ENCODE peak calls at places on chromosomes 13 and 19, in nine cellular contexts. A, P, M, O, I, F, G, Z and V are unnamed samples.

GRCh38 chr13:27524981-27525975 is 74.9 kb upstream of the MTIF3 start:
- DNase-seq in A (no peak), P (no peak), M (no peak), O (no peak), I (no peak), F (no peak), G (no peak), Z (no peak), V (no peak)

GRCh38 chr13:113765241-113765910 is 6.3 kb downstream of the TMEM255B start:
- DNase-seq in A (no peak), P (no peak), M (no peak), O (no peak), I (peak), F (no peak), G (no peak), Z (no peak), V (no peak)

GRCh38 chr13:114115191-114115671 is 17.2 kb downstream of the RASA3 start:
- DNase-seq in A (peak), P (peak), M (peak), O (no peak), I (peak), F (no peak), G (peak), Z (peak), V (no peak)

GRCh38 chr13:39512687-39513086 is 90.3 kb downstream of the LHFPL6 start:
- DNase-seq in A (no peak), P (no peak), M (no peak), O (no peak), I (no peak), F (no peak), G (no peak), Z (no peak), V (no peak)

GRCh38 chr19:1780272-1780957 is 27.1 kb downstream of the ONECUT3 start:
- DNase-seq in A (no peak), P (no peak), M (no peak), O (no peak), I (peak), F (no peak), G (peak), Z (no peak), V (no peak)

GRCh38 chr13:31009166-31009565 is 76.7 kb downstream of the TEX26 start:
- DNase-seq in A (no peak), P (no peak), M (no peak), O (no peak), I (no peak), F (no peak), G (no peak), Z (no peak), V (no peak)

GRCh38 chr19:47296036-47296435 is 13.6 kb upstream of the C5AR1 start:
- DNase-seq in A (no peak), P (peak), M (peak), O (peak), I (peak), F (no peak), G (peak), Z (no peak), V (peak)

GRCh38 chr19:1768248-1768647 is 14.9 kb downstream of the ONECUT3 start:
- DNase-seq in A (no peak), P (no peak), M (no peak), O (no peak), I (no peak), F (no peak), G (no peak), Z (no peak), V (no peak)

GRCh38 chr19:39327990-39328705 is 7.5 kb upstream of the LRFN1 start:
- DNase-seq in A (no peak), P (peak), M (peak), O (peak), I (peak), F (peak), G (peak), Z (no peak), V (no peak)

GRCh38 chr19:44722131-44723121 is 23.5 kb downstream of the CEACAM16 start:
- DNase-seq in A (no peak), P (peak), M (no peak), O (no peak), I (no peak), F (peak), G (no peak), Z (no peak), V (no peak)

GRCh38 chr19:51692065-51692915 is 840 bp upstream of the SPACA6 start:
- DNase-seq in A (no peak), P (no peak), M (no peak), O (no peak), I (no peak), F (no peak), G (no peak), Z (no peak), V (no peak)

GRCh38 chr19:17777840-17778620 is 16.9 kb upstream of the B3GNT3 start:
- DNase-seq in A (no peak), P (no peak), M (peak), O (peak), I (peak), F (peak), G (peak), Z (no peak), V (no peak)

GRCh38 chr13:95552539-95553270 is at the start of gene CLDN10:
- DNase-seq in A (no peak), P (no peak), M (peak), O (no peak), I (no peak), F (no peak), G (no peak), Z (no peak), V (no peak)

GRCh38 chr19:40519352-40520322 is 52.8 kb downstream of the SPTBN4 start:
- DNase-seq in A (no peak), P (no peak), M (peak), O (no peak), I (peak), F (peak), G (peak), Z (no peak), V (no peak)

GRCh38 chr13:110540871-110541525 is 20.5 kb downstream of the RAB20 start:
- DNase-seq in A (no peak), P (no peak), M (no peak), O (no peak), I (no peak), F (no peak), G (no peak), Z (no peak), V (no peak)

GRCh38 chr19:18090545-18091216 is 3.9 kb upstream of the IL12RB1 start:
- DNase-seq in A (no peak), P (no peak), M (no peak), O (no peak), I (no peak), F (no peak), G (peak), Z (no peak), V (no peak)

GRCh38 chr19:10543420-10544241 is at the start of gene ATG4D:
- DNase-seq in A (no peak), P (no peak), M (peak), O (peak), I (peak), F (peak), G (no peak), Z (no peak), V (no peak)

GRCh38 chr19:19039901-19040300 is 6.5 kb downstream of the ARMC6 start:
- DNase-seq in A (no peak), P (no peak), M (no peak), O (no peak), I (no peak), F (no peak), G (no peak), Z (no peak), V (no peak)

GRCh38 chr19:28492201-28492600 is 720.8 kb downstream of the UQCRFS1 start:
- DNase-seq in A (no peak), P (no peak), M (no peak), O (no peak), I (no peak), F (no peak), G (no peak), Z (no peak), V (no peak)

GRCh38 chr19:8575467-8575997 is 1.7 kb downstream of the MYO1F start:
- DNase-seq in A (no peak), P (no peak), M (peak), O (no peak), I (peak), F (no peak), G (no peak), Z (no peak), V (no peak)

GRCh38 chr19:5838437-5839311 is 828 bp downstream of the FUT6 start:
- DNase-seq in A (no peak), P (no peak), M (peak), O (no peak), I (no peak), F (no peak), G (no peak), Z (no peak), V (no peak)

GRCh38 chr13:110183925-110184324 is 123.0 kb downstream of the COL4A1 start:
- DNase-seq in A (no peak), P (no peak), M (no peak), O (no peak), I (peak), F (no peak), G (no peak), Z (no peak), V (no peak)

GRCh38 chr19:8438236-8438635 is 6.5 kb upstream of the HNRNPM start:
- DNase-seq in A (no peak), P (no peak), M (no peak), O (no peak), I (no peak), F (no peak), G (no peak), Z (no peak), V (no peak)

GRCh38 chr13:46728777-46729176 is 68.2 kb downstream of the ESD start:
- DNase-seq in A (no peak), P (peak), M (no peak), O (no peak), I (no peak), F (peak), G (no peak), Z (no peak), V (peak)

GRCh38 chr19:40433391-40434216 is 7.8 kb upstream of the SERTAD1 start:
- DNase-seq in A (no peak), P (peak), M (peak), O (peak), I (peak), F (peak), G (peak), Z (peak), V (no peak)

GRCh38 chr13:32629313-32629712 is 43.1 kb downstream of the PDS5B start:
- DNase-seq in A (no peak), P (no peak), M (no peak), O (no peak), I (no peak), F (no peak), G (no peak), Z (no peak), V (no peak)

GRCh38 chr13:21058361-21058760 is 3.0 kb downstream of the LATS2 start:
- DNase-seq in A (no peak), P (no peak), M (peak), O (no peak), I (peak), F (no peak), G (peak), Z (no peak), V (no peak)

GRCh38 chr19:2783781-2784145 is 690 bp upstream of the SGTA start:
- DNase-seq in A (no peak), P (no peak), M (no peak), O (no peak), I (no peak), F (no peak), G (no peak), Z (no peak), V (no peak)
- H3K4me3 ChIP-seq in A (peak), P (peak), M (peak), O (no peak), I (peak), F (peak), G (peak), Z (peak), V (no peak)

GRCh38 chr13:70714993-70715392 is 606.7 kb upstream of the KLHL1 start:
- DNase-seq in A (no peak), P (no peak), M (no peak), O (no peak), I (no peak), F (no peak), G (no peak), Z (no peak), V (no peak)
- TF ChIP-seq CTCF in A (peak), P (no peak), M (no peak), O (no peak), I (no peak), F (no peak), G (no peak), Z (no peak), V (no peak)

DNA sequence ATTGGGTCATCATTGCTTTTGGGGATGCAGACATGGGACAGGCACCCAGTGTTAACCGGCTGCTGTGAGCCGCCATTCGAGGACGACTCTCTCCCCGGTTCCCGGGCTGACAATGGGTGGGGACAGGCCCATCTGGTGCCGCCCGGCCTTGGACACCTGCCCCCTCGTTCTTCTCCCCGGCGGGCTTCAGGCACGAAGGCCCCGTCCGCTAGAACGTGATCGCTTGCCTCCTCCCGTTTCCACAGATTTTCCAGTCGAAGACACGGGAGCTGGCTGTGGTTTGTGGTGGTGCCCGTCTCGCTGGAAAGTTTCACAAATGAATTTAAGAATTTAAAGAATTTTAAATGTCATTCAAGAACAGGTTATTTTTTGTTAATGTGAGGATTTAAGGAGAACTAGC is 2.0 kb downstream of the PALM start:
- DNase-seq in A (no peak), P (no peak), M (no peak), O (no peak), I (peak), F (no peak), G (no peak), Z (no peak), V (no peak)
- H3K4me3 ChIP-seq in A (no peak), P (no peak), M (no peak), O (no peak), I (no peak), F (no peak), G (no peak), Z (no peak), V (no peak)

GRCh38 chr19:16625183-16625958 is 2.6 kb downstream of the MED26 start:
- DNase-seq in A (no peak), P (no peak), M (no peak), O (no peak), I (no peak), F (no peak), G (no peak), Z (no peak), V (no peak)
- TF ChIP-seq CTCF in A (no peak), P (no peak), M (no peak), O (no peak), I (no peak), F (no peak), G (no peak), Z (no peak), V (no peak)

DNA sequence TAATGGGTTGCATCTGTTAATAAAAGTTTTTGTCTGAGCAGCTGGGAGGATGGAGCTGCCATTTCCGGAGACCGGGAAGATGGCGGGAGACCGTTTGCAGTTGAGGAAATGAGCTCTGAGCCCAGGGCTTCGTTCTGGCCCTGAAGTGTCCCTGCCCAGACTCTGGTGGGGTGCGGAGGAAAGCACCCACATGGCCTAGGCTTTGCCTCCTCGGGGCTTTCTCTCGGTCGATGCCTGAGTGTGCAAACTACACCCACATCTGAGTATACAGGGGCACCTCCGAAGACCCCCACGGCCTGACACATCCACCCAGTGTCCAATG is 15.6 kb upstream of the NANOS3 start:
- DNase-seq in A (no peak), P (no peak), M (no peak), O (no peak), I (peak), F (no peak), G (no peak), Z (no peak), V (no peak)
- H3K4me3 ChIP-seq in A (no peak), P (no peak), M (peak), O (peak), I (peak), F (peak), G (peak), Z (peak), V (peak)

DNA sequence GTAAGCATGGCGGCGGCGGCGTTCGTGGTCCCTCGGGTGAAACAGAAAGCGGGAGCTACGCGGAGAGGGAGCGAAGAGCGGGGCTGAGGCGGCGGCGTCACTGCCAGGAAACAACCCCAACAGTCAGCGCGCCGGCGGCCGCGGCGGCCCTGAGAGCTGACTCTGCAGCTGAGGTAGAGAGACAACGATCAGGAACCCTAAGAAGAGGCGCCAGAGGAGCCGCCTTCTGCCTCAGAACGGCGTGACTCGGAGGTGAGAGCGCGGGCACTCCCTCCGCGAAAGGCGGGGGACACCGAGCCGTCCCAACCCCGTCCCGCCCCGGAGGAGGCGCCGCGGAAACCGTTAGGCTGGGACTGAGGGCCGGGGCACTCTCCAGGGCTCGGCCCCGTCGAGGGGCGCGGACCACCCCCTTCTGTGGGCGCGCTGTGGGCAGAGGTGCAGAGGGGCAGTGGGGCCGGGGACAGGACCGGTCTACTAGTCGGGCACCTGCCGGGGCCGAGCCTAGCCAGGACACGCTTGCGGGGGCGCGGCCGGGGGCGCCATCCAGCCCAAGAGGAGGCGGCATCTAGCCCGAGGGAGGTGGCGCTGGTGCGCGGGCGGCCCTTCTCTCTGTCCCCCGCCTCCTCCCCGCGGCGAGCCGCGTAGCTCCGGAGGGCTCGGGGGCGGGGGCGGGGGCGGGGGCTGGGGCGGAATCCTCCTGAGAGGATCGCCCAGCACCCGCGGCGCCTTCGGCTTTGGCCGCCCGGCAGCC is 389 bp downstream of the FNDC3A start:
- DNase-seq in A (no peak), P (peak), M (peak), O (peak), I (peak), F (peak), G (peak), Z (peak), V (peak)
- TF ChIP-seq CTCF in A (no peak), P (no peak), M (no peak), O (no peak), I (peak), F (peak), G (no peak), Z (no peak), V (no peak)

GRCh38 chr19:56594446-56594782 is 688 bp upstream of the ZNF71 start:
- DNase-seq in A (no peak), P (no peak), M (no peak), O (no peak), I (no peak), F (no peak), G (no peak), Z (no peak), V (no peak)
- H3K4me3 ChIP-seq in A (no peak), P (peak), M (no peak), O (no peak), I (peak), F (peak), G (peak), Z (peak), V (no peak)

GRCh38 chr13:72651196-72651595 is 76.2 kb downstream of the MZT1 start:
- DNase-seq in A (no peak), P (no peak), M (no peak), O (no peak), I (no peak), F (no peak), G (no peak), Z (no peak), V (no peak)
- TF ChIP-seq CTCF in A (peak), P (no peak), M (no peak), O (no peak), I (no peak), F (peak), G (no peak), Z (no peak), V (peak)

DNA sequence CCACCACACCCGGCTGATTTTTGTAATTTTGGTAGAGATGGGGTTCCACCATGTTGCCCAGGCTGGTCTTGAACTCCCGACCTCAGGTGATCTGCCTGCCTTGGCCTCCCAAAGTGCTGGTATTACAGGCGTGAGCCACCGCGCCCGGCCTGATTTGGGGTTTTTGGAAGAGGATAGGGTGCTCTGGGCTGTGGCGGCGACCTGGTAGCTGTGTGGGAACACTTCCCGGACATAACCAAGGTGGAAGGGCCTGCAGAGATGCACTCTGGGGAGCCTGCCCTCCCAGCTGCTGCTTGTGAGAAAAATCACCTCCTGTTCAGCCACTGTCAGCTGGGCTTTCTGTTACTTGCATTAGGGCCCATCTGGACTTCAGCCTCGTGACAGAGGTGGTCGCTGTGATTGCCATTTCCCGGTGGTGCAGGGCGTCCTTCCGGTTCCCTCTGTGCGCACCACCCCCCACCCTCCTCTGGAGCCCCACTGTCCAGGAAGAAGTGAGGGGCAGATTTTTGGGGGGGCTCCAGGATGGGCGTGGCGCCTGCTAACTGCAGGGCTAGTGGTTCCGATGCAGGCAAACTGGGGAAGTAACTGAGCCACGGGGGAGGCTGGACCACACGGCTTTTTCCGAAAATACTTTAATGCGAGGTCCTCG is 7.5 kb downstream of the IL4I1 start:
- DNase-seq in A (no peak), P (no peak), M (no peak), O (no peak), I (no peak), F (no peak), G (no peak), Z (no peak), V (no peak)
- H3K4me3 ChIP-seq in A (no peak), P (no peak), M (no peak), O (no peak), I (no peak), F (no peak), G (no peak), Z (no peak), V (no peak)